ENCODE peak calls at places on chromosomes 5 and 9, in six cellular contexts. G is uterus, O is lower leg skin, J is heart left ventricle, P is prostate gland, U is Peyer's patch. E is an unnamed sample.

GRCh38 chr5:122480146-122480545 is 168.1 kb downstream of the SNCAIP start:
- DNase-seq in P (no peak), U (no peak), J (no peak), O (no peak), G (no peak), E (no peak)

GRCh38 chr5:130992095-130992494 is 173.0 kb downstream of the HINT1 start:
- DNase-seq in U (no peak), O (no peak), G (no peak), J (no peak), P (no peak), E (no peak)

GRCh38 chr5:97967292-97967691 is 784.2 kb upstream of the RIOK2 start:
- DNase-seq in O (no peak), J (no peak), G (no peak), P (no peak), U (no peak), E (no peak)

GRCh38 chr9:136625101-136626065 is 37.3 kb upstream of the EGFL7 start:
- DNase-seq in U (peak), J (peak), O (peak), G (peak), P (peak), E (no peak)

GRCh38 chr5:172114875-172115422 is 73.1 kb downstream of the STK10 start:
- DNase-seq in U (peak), G (no peak), J (peak), O (no peak), P (no peak), E (no peak)

GRCh38 chr5:177427211-177427822 is 841 bp downstream of the GRK6 start:
- DNase-seq in O (no peak), P (peak), G (no peak), J (no peak), U (no peak), E (no peak)

GRCh38 chr9:78021692-78022091 is 9.9 kb downstream of the GNAQ start:
- DNase-seq in P (peak), O (no peak), J (peak), U (no peak), G (no peak), E (no peak)

GRCh38 chr9:121704281-121704680 is 52.8 kb downstream of the DAB2IP start:
- DNase-seq in U (no peak), P (no peak), G (no peak), J (no peak), O (no peak), E (no peak)

GRCh38 chr5:43409809-43410271 is 2.4 kb downstream of the CCL28 start:
- DNase-seq in J (no peak), P (peak), G (no peak), U (peak), O (no peak), E (no peak)

GRCh38 chr9:136951541-136952353 is at the start of gene LCN12:
- DNase-seq in J (no peak), O (no peak), P (no peak), G (no peak), U (no peak), E (no peak)

GRCh38 chr9:35954942-35955546 is 2.9 kb downstream of the OR2S2 start:
- DNase-seq in P (peak), O (no peak), J (peak), U (peak), G (peak), E (no peak)

GRCh38 chr5:42784132-42784531 is 27.5 kb downstream of the CCDC152 start:
- DNase-seq in J (no peak), O (no peak), P (no peak), U (no peak), G (no peak), E (no peak)

GRCh38 chr9:112711050-112711689 is 6.7 kb downstream of the INIP start:
- DNase-seq in P (no peak), U (no peak), G (no peak), O (no peak), J (no peak), E (no peak)

GRCh38 chr9:36962721-36963120 is 71.3 kb downstream of the PAX5 start:
- DNase-seq in U (no peak), O (peak), G (no peak), J (no peak), P (no peak), E (no peak)

GRCh38 chr9:95317119-95317892 is at the start of gene FANCC:
- DNase-seq in G (peak), U (peak), P (peak), O (peak), J (peak), E (peak)

GRCh38 chr5:95251185-95251584 is 33.7 kb downstream of the MCTP1 start:
- DNase-seq in U (no peak), G (no peak), J (no peak), O (no peak), P (no peak), E (no peak)
- TF ChIP-seq CTCF in U (no peak), G (no peak), J (no peak), O (no peak), P (no peak), E (no peak)

GRCh38 chr9:503881-504852 is 289.5 kb downstream of the DOCK8 start:
- DNase-seq in U (peak), G (peak), O (peak), P (peak), J (peak), E (peak)
- TF ChIP-seq POLR2A in U (peak), G (no peak), O (no peak), P (peak), J (peak), E (no peak)

DNA sequence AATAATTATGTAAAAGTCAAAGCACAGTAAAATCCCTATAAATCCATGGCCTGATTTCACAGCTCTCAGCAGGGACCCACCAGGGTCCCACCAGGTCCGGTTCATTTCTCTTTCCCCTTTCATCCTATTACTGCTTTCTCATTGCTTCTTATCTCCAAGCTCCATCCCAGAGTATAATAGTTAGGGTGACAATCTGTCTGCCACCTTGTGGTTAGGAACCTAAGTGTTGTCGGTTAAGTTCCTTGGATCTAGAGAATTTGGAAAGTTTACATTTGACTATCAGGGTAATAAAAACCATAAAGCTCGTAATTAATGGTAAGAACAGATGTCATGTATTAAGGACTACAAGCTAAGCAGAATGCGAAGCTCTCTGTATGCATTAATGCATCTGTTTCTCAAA is 259.1 kb downstream of the SH3GL2 start:
- DNase-seq in P (no peak), U (no peak), J (no peak), G (no peak), O (no peak), E (no peak)
- TF ChIP-seq CTCF in P (no peak), U (no peak), J (no peak), G (no peak), O (no peak), E (no peak)

GRCh38 chr9:114505187-114506081 is at the start of gene WHRN:
- DNase-seq in P (peak), G (peak), J (peak), O (peak), U (peak), E (peak)
- TF ChIP-seq POLR2A in P (peak), G (peak), J (peak), O (no peak), U (peak), E (no peak)

GRCh38 chr5:120609570-120609969 is 145.5 kb downstream of the PRR16 start:
- DNase-seq in G (no peak), O (no peak), U (no peak), P (no peak), J (no peak), E (no peak)

GRCh38 chr5:120614512-120614911 is 150.4 kb downstream of the PRR16 start:
- DNase-seq in P (no peak), U (no peak), O (no peak), G (no peak), J (no peak), E (no peak)

GRCh38 chr5:120605325-120606079 is 141.4 kb downstream of the PRR16 start:
- DNase-seq in P (no peak), J (no peak), O (no peak), U (no peak), G (no peak), E (no peak)

GRCh38 chr5:120613729-120614128 is 149.6 kb downstream of the PRR16 start:
- DNase-seq in O (no peak), J (no peak), P (no peak), G (no peak), U (no peak), E (no peak)

GRCh38 chr5:120610145-120610544 is 146.0 kb downstream of the PRR16 start:
- DNase-seq in G (no peak), P (no peak), U (no peak), O (no peak), J (no peak), E (no peak)
- TF ChIP-seq CTCF in G (no peak), P (no peak), U (no peak), O (no peak), J (no peak), E (no peak)

DNA sequence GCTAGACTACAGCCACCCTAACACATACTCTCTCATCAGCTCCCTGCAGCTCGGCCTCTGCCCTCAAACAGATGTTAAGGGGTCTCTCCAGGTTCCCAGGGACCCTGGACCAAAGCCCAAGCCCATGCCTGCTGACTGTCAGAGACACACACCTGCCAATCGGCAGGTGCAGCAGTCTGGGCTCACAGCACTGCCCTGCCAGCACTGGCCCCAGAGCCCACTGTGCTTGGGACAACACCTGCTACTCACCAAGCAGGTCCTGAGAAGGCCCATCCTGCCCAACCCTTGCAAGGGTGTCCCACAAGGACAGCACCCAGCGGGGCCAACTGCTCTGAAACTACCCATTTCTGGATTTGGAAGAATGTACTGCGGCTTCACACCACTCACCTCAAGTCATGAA is 20.2 kb upstream of the ZDHHC11 start:
- DNase-seq in O (no peak), G (no peak), U (no peak), J (no peak), P (no peak), E (no peak)
- TF ChIP-seq POLR2A in O (no peak), G (no peak), U (no peak), J (no peak), P (no peak), E (no peak)

GRCh38 chr5:69048233-69048632 is 45.6 kb upstream of the SLC30A5 start:
- DNase-seq in J (no peak), G (no peak), P (no peak), U (no peak), O (no peak), E (no peak)
- TF ChIP-seq CTCF in J (peak), G (peak), P (peak), U (peak), O (no peak), E (peak)

DNA sequence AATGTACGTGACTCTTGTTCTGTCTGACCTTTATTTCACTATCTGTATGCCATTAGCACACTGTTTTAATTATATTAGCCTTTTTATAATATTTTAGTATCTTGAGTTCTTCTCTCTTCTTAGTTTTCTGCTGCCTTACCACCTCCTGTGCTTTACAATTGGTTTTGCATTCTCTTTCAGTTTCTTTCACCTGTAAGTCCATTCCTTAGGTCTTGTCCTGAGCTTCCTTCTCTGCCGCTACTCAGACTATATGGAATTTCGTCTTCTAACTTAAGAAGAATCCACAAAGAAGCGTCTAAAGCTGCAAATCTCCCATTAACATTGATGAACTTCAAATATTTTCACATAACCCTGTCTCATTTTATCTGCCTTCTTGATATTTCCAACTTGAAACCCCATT is 642.9 kb downstream of the MAT2B start:
- DNase-seq in O (no peak), P (no peak), G (no peak), J (no peak), U (no peak), E (no peak)
- TF ChIP-seq POLR2A in O (no peak), P (no peak), G (no peak), J (no peak), U (no peak), E (no peak)

GRCh38 chr9:19232830-19233194 is 2.3 kb downstream of the DENND4C start:
- DNase-seq in U (no peak), P (no peak), O (no peak), G (no peak), J (no peak), E (no peak)

GRCh38 chr9:19231126-19232035 is 888 bp downstream of the DENND4C start:
- DNase-seq in J (no peak), G (no peak), U (peak), O (no peak), P (peak), E (no peak)

GRCh38 chr9:19230356-19231125 is at the start of gene DENND4C:
- DNase-seq in O (peak), U (peak), G (peak), J (peak), P (peak), E (peak)

GRCh38 chr9:19232117-19232829 is 1.8 kb downstream of the DENND4C start:
- DNase-seq in O (no peak), J (no peak), G (no peak), P (no peak), U (no peak), E (no peak)

GRCh38 chr9:19229725-19230355 is 653 bp upstream of the DENND4C start:
- DNase-seq in U (peak), O (peak), G (no peak), J (no peak), P (no peak), E (no peak)
- TF ChIP-seq CTCF in U (no peak), O (no peak), G (peak), J (no peak), P (no peak), E (no peak)

E was measured in breast epithelium.